ENCODE peak calls at places on chromosomes 11 and 22, in four cellular contexts. S, P, A and I are unnamed samples.

GRCh38 chr22:26671317-26672059 is 14.1 kb downstream of the MIAT start:
- DNase-seq in S (no peak), A (peak), P (peak), I (peak)

GRCh38 chr11:134661660-134662059 is 249.6 kb upstream of the B3GAT1 start:
- DNase-seq in S (no peak), P (peak), A (no peak), I (no peak)

GRCh38 chr22:39471421-39472141 is 14.8 kb downstream of the MGAT3 start:
- DNase-seq in A (peak), P (no peak), S (no peak), I (peak)

GRCh38 chr22:39724857-39725256 is 154.3 kb downstream of the CACNA1I start:
- DNase-seq in S (no peak), A (no peak), P (peak), I (no peak)

GRCh38 chr11:71218789-71219499 is 33.4 kb downstream of the SHANK2 start:
- DNase-seq in S (no peak), P (no peak), A (no peak), I (no peak)

GRCh38 chr11:31246451-31247165 is 122.9 kb downstream of the DCDC1 start:
- DNase-seq in S (no peak), A (no peak), P (no peak), I (no peak)

GRCh38 chr11:69218271-69218682 is 62.5 kb downstream of the SMIM38 start:
- DNase-seq in P (no peak), A (no peak), S (no peak), I (no peak)

GRCh38 chr22:44448271-44448780 is 49.7 kb downstream of the RTL6 start:
- DNase-seq in A (peak), P (peak), S (peak), I (no peak)

GRCh38 chr11:371716-372590 is 2.7 kb downstream of the B4GALNT4 start:
- DNase-seq in S (no peak), A (no peak), P (no peak), I (no peak)

GRCh38 chr22:38089474-38089851 is 5.5 kb upstream of the SLC16A8 start:
- DNase-seq in P (no peak), A (no peak), S (no peak), I (no peak)

GRCh38 chr11:48006301-48006992 is 26.1 kb downstream of the PTPRJ start:
- DNase-seq in A (peak), P (peak), S (peak), I (peak)

GRCh38 chr11:133064152-133064877 is 468.0 kb downstream of the OPCML start:
- DNase-seq in S (peak), A (no peak), P (no peak), I (peak)